ENCODE peak calls at places on chromosomes 12 and 14, in seven cellular contexts. B, D, I, O, S, P and K are unnamed samples.

GRCh38 chr14:98114122-98114895 is 1157.7 kb downstream of the BCL11B start:
- DNase-seq in B (peak; percentile 1), D (no peak), I (no peak), O (no peak), S (no peak), P (no peak), K (no peak)

GRCh38 chr12:49971141-49971540 is 1.6 kb upstream of the AQP6 start:
- DNase-seq in B (no peak), D (no peak), I (no peak), O (no peak), S (no peak), P (no peak), K (no peak)

GRCh38 chr14:29191092-29191491 is 424.5 kb downstream of the FOXG1 start:
- DNase-seq in B (no peak), D (no peak), I (no peak), O (no peak), S (no peak), P (no peak), K (no peak)

GRCh38 chr12:3697311-3697870 is 55.5 kb downstream of the CRACR2A start:
- DNase-seq in B (peak; percentile 60), D (no peak), I (no peak), O (no peak), S (no peak), P (no peak), K (no peak)

GRCh38 chr12:123058980-123059379 is 78.5 kb downstream of the ARL6IP4 start:
- DNase-seq in B (no peak), D (no peak), I (no peak), O (no peak), S (no peak), P (no peak), K (no peak)

GRCh38 chr12:61272441-61272840 is 987.8 kb upstream of the USP15 start:
- DNase-seq in B (no peak), D (no peak), I (peak; percentile 3), O (no peak), S (no peak), P (no peak), K (no peak)

GRCh38 chr14:50714452-50715073 is 46.5 kb upstream of the SAV1 start:
- DNase-seq in B (no peak), D (no peak), I (peak; percentile 16), O (no peak), S (peak; percentile 29), P (no peak), K (peak; percentile 13)

GRCh38 chr12:31989987-31990386 is 30.8 kb downstream of the RESF1 start:
- DNase-seq in B (no peak), D (no peak), I (no peak), O (no peak), S (no peak), P (no peak), K (no peak)

GRCh38 chr12:9064815-9065606 is 50.7 kb downstream of the A2M start:
- DNase-seq in B (peak; percentile 94), D (peak; percentile 95), I (peak; percentile 71), O (peak; percentile 52), S (no peak), P (peak; percentile 75), K (no peak)

GRCh38 chr12:100414756-100415155 is 57.9 kb downstream of the SLC17A8 start:
- DNase-seq in B (no peak), D (no peak), I (no peak), O (no peak), S (no peak), P (no peak), K (no peak)

GRCh38 chr14:59772252-59772651 is 98.3 kb downstream of the RTN1 start:
- DNase-seq in B (no peak), D (no peak), I (no peak), O (no peak), S (no peak), P (no peak), K (no peak)

DNA sequence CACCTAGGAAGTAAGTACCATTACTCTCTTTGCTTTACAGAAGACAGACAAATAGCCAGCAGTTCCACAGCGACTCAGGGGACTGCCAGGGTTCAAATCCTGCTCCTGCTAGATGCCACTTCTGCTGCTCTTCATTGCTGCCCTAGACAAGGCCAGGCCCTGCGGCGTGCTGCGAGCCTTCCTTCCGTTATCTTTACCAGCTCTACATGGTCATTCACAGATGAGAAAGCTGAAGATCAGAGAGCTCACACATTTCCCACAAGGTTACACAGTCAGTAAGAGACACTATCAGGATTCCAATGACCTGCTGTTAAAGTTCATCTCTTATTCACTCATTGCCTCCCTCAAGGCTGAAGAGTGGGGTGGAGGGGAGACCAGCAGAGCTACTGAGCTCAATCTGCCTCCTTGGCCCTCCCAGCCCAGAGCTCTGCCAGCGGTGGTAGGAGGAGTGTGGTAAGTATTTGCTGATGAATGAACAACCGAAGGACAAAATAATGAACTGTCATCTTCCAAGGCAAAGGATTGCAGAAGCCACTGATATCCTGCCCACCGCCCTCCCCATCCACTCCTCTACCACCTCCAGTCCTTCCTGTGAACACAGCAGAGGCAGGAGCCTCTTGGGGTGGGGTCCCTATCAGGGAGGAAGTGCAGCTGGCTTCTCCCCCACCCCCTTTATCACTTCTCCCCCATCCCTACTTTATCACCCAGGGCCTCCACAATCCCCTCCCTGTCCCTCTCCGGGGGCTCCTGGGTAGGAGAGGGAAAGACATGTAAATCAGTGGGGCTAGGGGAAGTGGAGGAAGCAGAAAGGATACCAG is 14.7 kb upstream of the HDAC7 start:
- DNase-seq in B (no peak), D (no peak), I (no peak), O (no peak), S (peak; percentile 84), P (no peak), K (no peak)
- TF ChIP-seq POLR2A in B (no peak), D (no peak), I (no peak), O (no peak), S (no peak), P (no peak), K (no peak)

GRCh38 chr12:81722004-81722403 is 37.1 kb downstream of the PPFIA2 start:
- DNase-seq in B (no peak), D (no peak), I (no peak), O (no peak), S (no peak), P (no peak), K (no peak)
- TF ChIP-seq POLR2A in B (no peak), D (no peak), I (no peak), O (no peak), S (no peak), P (no peak), K (no peak)

DNA sequence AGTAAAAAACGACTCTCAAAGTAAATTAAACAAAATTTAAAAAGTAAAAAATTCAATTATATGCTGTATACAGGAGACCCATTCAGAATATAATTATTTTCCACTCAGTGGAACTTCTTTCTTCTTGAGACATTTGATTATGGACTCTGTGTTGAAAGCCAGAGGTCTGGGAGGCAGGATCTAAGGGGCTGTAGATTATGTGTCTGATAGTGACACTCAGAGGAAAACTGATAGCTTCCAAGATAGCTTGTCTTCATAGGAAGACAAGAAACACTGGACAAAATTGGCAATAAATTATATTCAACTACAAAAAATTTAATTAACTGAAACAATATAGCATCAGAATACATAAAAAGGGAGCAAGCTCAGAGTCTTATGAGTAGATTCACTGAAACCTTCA is 135.8 kb downstream of the KITLG start:
- DNase-seq in B (no peak), D (no peak), I (no peak), O (no peak), S (no peak), P (no peak), K (no peak)
- TF ChIP-seq POLR2A in B (no peak), D (no peak), I (no peak), O (no peak), S (no peak), P (no peak), K (no peak)

GRCh38 chr12:93676408-93677194 is 574 bp upstream of the CRADD start:
- DNase-seq in B (peak; percentile 78), D (no peak), I (no peak), O (no peak), S (no peak), P (no peak), K (no peak)

GRCh38 chr12:93679308-93679933 is 2.2 kb downstream of the CRADD start:
- DNase-seq in B (peak; percentile 60), D (no peak), I (no peak), O (no peak), S (no peak), P (no peak), K (no peak)

GRCh38 chr12:93674386-93674785 is 2.8 kb upstream of the CRADD start:
- DNase-seq in B (no peak), D (no peak), I (no peak), O (no peak), S (no peak), P (no peak), K (no peak)

GRCh38 chr12:93678779-93679178 is 1.6 kb downstream of the CRADD start:
- DNase-seq in B (peak; percentile 60), D (no peak), I (no peak), O (no peak), S (no peak), P (no peak), K (no peak)

GRCh38 chr12:93677195-93678064 is at the start of gene CRADD:
- DNase-seq in B (peak; percentile 95), D (peak; percentile 96), I (peak; percentile 97), O (peak; percentile 64), S (peak; percentile 96), P (peak; percentile 78), K (peak; percentile 57)
- TF ChIP-seq POLR2A in B (no peak), D (peak; percentile 83), I (peak; percentile 79), O (peak; percentile 76), S (peak; percentile 90), P (peak; percentile 76), K (peak; percentile 46)

GRCh38 chr14:23306412-23307145 is at the start of gene BCL2L2:
- DNase-seq in B (peak; percentile 96), D (peak; percentile 95), I (peak; percentile 76), O (peak; percentile 89), S (peak; percentile 95), P (peak; percentile 90), K (peak; percentile 42)
- TF ChIP-seq POLR2A in B (peak; percentile 9), D (peak; percentile 27), I (peak; percentile 64), O (peak; percentile 60), S (peak; percentile 84), P (peak; percentile 29), K (peak; percentile 47)

GRCh38 chr12:108561852-108562347 is 496 bp upstream of the ISCU start:
- DNase-seq in B (no peak), D (no peak), I (peak; percentile 18), O (no peak), S (no peak), P (no peak), K (no peak)

GRCh38 chr12:108564724-108565123 is 2.3 kb downstream of the ISCU start:
- DNase-seq in B (peak; percentile 80), D (no peak), I (no peak), O (no peak), S (peak; percentile 85), P (no peak), K (no peak)

GRCh38 chr12:108563804-108564151 is 1.4 kb downstream of the ISCU start:
- DNase-seq in B (no peak), D (no peak), I (no peak), O (no peak), S (no peak), P (no peak), K (no peak)

GRCh38 chr12:108562348-108563134 is at the start of gene ISCU:
- DNase-seq in B (peak; percentile 98), D (peak; percentile 97), I (peak; percentile 95), O (peak; percentile 95), S (peak; percentile 99), P (peak; percentile 99), K (peak; percentile 78)

GRCh38 chr12:108563135-108563803 is 873 bp downstream of the ISCU start:
- DNase-seq in B (peak; percentile 94), D (no peak), I (peak; percentile 87), O (peak; percentile 78), S (peak; percentile 93), P (peak; percentile 81), K (peak; percentile 79)
- TF ChIP-seq POLR2A in B (no peak), D (no peak), I (no peak), O (no peak), S (no peak), P (no peak), K (no peak)